ENCODE peak calls at places on chromosomes 13 and 19, in five cellular contexts. Z is AG09309, R is testis, H is thoracic aorta, A is epithelial cell of esophagus. C is an unnamed sample.

GRCh38 chr13:95982144-95982543 is 71.1 kb downstream of the UGGT2 start:
- DNase-seq in Z (no peak), A (peak; percentile 7), R (no peak), H (no peak), C (no peak)

GRCh38 chr13:87893186-87893585 is 222.0 kb downstream of the SLITRK5 start:
- DNase-seq in Z (no peak), H (no peak), A (no peak), R (no peak), C (no peak)

GRCh38 chr13:58619396-58620113 is 988.0 kb downstream of the PCDH17 start:
- DNase-seq in Z (no peak), A (no peak), H (no peak), R (no peak), C (peak; percentile 68)

GRCh38 chr19:40674291-40674690 is 16.2 kb downstream of the NUMBL start:
- DNase-seq in R (no peak), Z (no peak), A (no peak), H (no peak), C (no peak)

GRCh38 chr13:98959775-98960325 is 18.0 kb downstream of the DOCK9 start:
- DNase-seq in H (no peak), Z (no peak), R (no peak), A (no peak), C (no peak)

GRCh38 chr19:48403606-48404005 is 10.1 kb downstream of the GRIN2D start:
- DNase-seq in A (peak; percentile 69), R (peak; percentile 79), Z (no peak), H (no peak), C (peak; percentile 78)

GRCh38 chr19:34179066-34179465 is 6.8 kb downstream of the LSM14A start:
- DNase-seq in A (no peak), Z (no peak), H (no peak), R (no peak), C (no peak)

GRCh38 chr13:27665761-27666160 is 44.1 kb downstream of the POLR1D start:
- DNase-seq in R (peak; percentile 44), Z (no peak), A (no peak), H (no peak), C (no peak)

GRCh38 chr13:44174769-44175425 is 198.7 kb upstream of the SERP2 start:
- DNase-seq in H (no peak), Z (no peak), A (peak; percentile 70), R (peak; percentile 50), C (no peak)

GRCh38 chr19:53908933-53909415 is at the start of gene CACNG7:
- DNase-seq in Z (no peak), A (no peak), H (no peak), R (no peak), C (no peak)

GRCh38 chr19:51479531-51480331 is 1.4 kb downstream of the CEACAM18 start:
- DNase-seq in A (no peak), R (no peak), Z (no peak), H (no peak), C (no peak)

GRCh38 chr13:97849305-97849704 is 104.2 kb upstream of the IPO5 start:
- DNase-seq in Z (no peak), H (no peak), R (no peak), A (peak; percentile 50), C (no peak)

GRCh38 chr19:9865732-9866627 is 30.9 kb downstream of the PIN1 start:
- DNase-seq in A (no peak), Z (no peak), H (no peak), R (peak; percentile 32), C (no peak)

GRCh38 chr13:94280357-94280756 is 199.1 kb downstream of the DCT start:
- DNase-seq in H (no peak), R (no peak), Z (no peak), A (no peak), C (no peak)

GRCh38 chr19:20422616-20423205 is 142.9 kb downstream of the ZNF737 start:
- DNase-seq in R (peak; percentile 27), H (no peak), A (no peak), Z (no peak), C (no peak)

GRCh38 chr13:33033361-33033812 is 17.2 kb downstream of the KL start:
- DNase-seq in H (no peak), Z (no peak), A (no peak), R (peak; percentile 18), C (no peak)

GRCh38 chr13:79459906-79460305 is 21.0 kb upstream of the NDFIP2 start:
- DNase-seq in H (no peak), Z (no peak), R (no peak), A (peak; percentile 86), C (no peak)

GRCh38 chr19:35860818-35861639 is 4.3 kb downstream of the KIRREL2 start:
- DNase-seq in Z (no peak), R (no peak), H (no peak), A (no peak), C (no peak)

GRCh38 chr19:5585461-5586299 is 17.9 kb upstream of the TINCR start:
- DNase-seq in H (no peak), Z (no peak), A (peak; percentile 55), R (peak; percentile 46), C (no peak)
- H3K4me3 ChIP-seq in H (no peak overlapping the region), Z (no peak overlapping the region), A (no peak overlapping the region), R (no peak overlapping the region), C (no peak overlapping the region)

GRCh38 chr19:1616396-1616795 is 11.1 kb upstream of the UQCR11 start:
- DNase-seq in A (no peak), H (no peak), R (no peak), Z (no peak), C (no peak)

GRCh38 chr19:1616875-1617274 is 11.6 kb upstream of the UQCR11 start:
- DNase-seq in Z (no peak), H (no peak), A (no peak), R (no peak), C (no peak)

GRCh38 chr19:1619094-1619439 is 13.8 kb upstream of the UQCR11 start:
- DNase-seq in Z (no peak), H (no peak), A (no peak), R (no peak), C (no peak)

GRCh38 chr19:1619703-1620102 is 14.4 kb upstream of the UQCR11 start:
- DNase-seq in H (no peak), R (no peak), A (no peak), Z (no peak), C (no peak)

GRCh38 chr19:1618157-1619093 is 13.2 kb upstream of the UQCR11 start:
- DNase-seq in H (no peak), Z (no peak), A (peak; percentile 37), R (peak; percentile 36), C (peak; percentile 62)
- TF ChIP-seq CTCF in H (peak; percentile 14), Z (peak; percentile 45), A (peak; percentile 48), R (no peak), C (peak; percentile 55)

DNA sequence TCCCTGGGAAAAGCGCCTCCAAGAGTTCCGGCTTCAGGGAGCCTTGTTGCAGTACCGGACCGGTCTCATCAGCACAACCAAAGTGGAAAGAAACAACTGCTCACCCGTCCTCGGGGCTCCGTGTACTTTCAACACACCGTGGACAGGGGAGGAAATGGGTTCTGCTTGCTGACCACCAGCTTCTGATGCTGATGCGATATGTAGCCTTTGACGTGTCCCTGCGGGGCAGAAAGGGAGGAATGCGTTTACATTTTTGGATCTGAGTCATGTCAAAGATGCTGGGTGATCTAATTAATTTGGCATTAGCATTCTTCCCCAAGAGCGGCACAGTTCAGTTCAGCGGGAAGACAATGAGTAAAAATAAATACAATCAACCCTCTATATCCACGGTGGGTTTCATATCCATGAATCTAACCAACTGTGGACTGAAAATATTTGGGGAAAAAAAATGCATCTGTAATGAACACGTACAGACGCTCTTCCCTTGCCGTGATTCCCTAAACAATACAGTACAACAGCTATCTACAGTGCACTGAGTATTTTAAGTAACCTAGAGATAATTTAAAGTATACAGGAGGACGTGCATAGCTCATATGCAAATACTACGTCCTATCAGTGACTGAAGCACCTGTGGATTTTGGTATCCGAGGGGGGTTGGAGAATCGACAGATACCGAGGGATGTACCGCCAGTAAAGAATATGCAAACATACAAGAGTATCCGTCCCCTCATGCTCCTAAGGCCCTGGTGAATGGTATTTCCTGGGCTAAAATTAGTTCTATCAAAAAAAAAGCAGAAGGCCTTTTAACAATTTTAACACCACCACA is 19.8 kb downstream of the PROZ start:
- DNase-seq in Z (peak; percentile 59), A (peak; percentile 53), R (no peak), H (no peak), C (peak; percentile 29)
- H3K4me3 ChIP-seq in Z (no peak overlapping the region), A (no peak overlapping the region), R (no peak overlapping the region), H (no peak overlapping the region), C (no peak overlapping the region)

GRCh38 chr13:52846567-52847321 is 1.7 kb downstream of the PCDH8 start:
- DNase-seq in A (peak; percentile 43), R (peak; percentile 83), H (no peak), Z (no peak), C (no peak)

GRCh38 chr13:52847682-52848432 is 583 bp downstream of the PCDH8 start:
- DNase-seq in R (no peak), A (no peak), Z (no peak), H (no peak), C (no peak)

GRCh38 chr13:52847322-52847681 is 1.1 kb downstream of the PCDH8 start:
- DNase-seq in A (no peak), Z (no peak), H (no peak), R (no peak), C (no peak)

GRCh38 chr13:52845334-52845761 is 3.1 kb downstream of the PCDH8 start:
- DNase-seq in R (no peak), Z (no peak), H (no peak), A (no peak), C (no peak)

GRCh38 chr13:52845766-52846566 is 2.5 kb downstream of the PCDH8 start:
- DNase-seq in H (no peak), Z (no peak), A (peak; percentile 16), R (peak; percentile 75), C (peak; percentile 65)
- TF ChIP-seq CTCF in H (no peak), Z (no peak), A (no peak), R (peak; percentile 41), C (peak; percentile 29)

DNA sequence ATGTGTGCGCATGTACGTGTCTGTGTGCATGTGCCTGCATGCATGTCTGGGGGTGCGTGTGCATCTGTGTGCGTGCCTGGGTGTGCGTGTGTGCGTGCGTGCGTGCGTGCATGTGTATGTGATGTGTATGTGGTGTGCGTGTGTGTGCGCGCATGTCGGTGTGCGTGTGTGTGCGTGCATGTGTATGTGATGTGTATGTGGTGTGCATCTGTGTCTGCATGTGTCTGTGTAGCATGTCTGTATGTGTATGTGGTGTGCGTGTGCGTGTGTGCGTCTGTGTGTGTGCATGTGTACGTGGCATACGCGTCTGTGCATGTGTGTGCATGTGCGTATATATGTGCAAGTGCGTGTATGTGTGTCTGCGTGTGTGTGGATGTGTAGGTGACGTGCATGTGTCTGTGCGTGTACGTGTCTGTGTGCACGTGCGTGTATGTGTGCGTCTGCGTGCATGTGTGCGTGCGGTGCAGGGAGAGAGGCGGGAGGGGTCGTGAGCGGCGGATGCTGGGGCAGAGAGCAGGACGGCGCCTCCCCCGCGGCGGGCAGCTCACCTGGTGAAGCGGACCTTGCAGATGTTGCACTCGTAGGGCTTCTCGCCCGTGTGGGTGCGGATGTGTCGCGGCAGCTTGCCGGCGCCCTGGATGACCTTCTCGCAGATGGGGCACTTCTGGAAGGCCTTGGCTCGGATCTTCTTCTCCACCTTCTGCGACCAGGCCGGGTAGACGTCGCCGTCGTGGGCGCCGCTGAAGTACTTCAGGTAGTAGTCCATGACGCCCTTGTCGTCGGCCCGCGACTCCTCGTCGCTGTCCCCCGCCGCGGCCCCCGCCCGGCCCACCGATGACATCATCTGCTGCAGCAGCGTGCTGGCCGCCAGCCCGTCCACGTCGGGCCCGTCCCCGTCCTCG is 13.0 kb downstream of the ZBTB7A start:
- DNase-seq in Z (no peak), R (no peak), A (no peak), H (no peak), C (peak; percentile 8)
- H3K4me3 ChIP-seq in Z (no peak overlapping the region), R (no peak overlapping the region), A (peak overlapping the region; percentile 9), H (peak overlapping the region; percentile 6), C (no peak overlapping the region)

GRCh38 chr13:23966691-23967615 is 69.7 kb upstream of the C1QTNF9B start:
- DNase-seq in Z (no peak), H (no peak), R (no peak), A (no peak), C (no peak)
- TF ChIP-seq CTCF in Z (no peak), H (no peak), R (no peak), A (no peak), C (no peak)